ENCODE peak calls at places on chromosome 7, in six cellular contexts. One of them, this sample, is unnamed.

GRCh38 chr7:143362126-143362961 is at the start of gene FAM131B:
- DNase-seq in amniotic stem cell: no peak
- DNase-seq in AG08395: peak
- DNase-seq in right lobe of liver: no peak
- DNase-seq in AG04450: no peak
- DNase-seq in anterior cingulate cortex: no peak
- DNase-seq in this sample: peak

GRCh38 chr7:151408839-151409554 is 841 bp downstream of the WDR86 start:
- DNase-seq in AG08395: no peak
- DNase-seq in AG04450: no peak
- DNase-seq in anterior cingulate cortex: no peak
- DNase-seq in amniotic stem cell: no peak
- DNase-seq in right lobe of liver: no peak
- DNase-seq in this sample: no peak

GRCh38 chr7:113410791-113411190 is 292.4 kb upstream of the SMIM30 start:
- DNase-seq in AG04450: no peak
- DNase-seq in anterior cingulate cortex: no peak
- DNase-seq in AG08395: no peak
- DNase-seq in amniotic stem cell: no peak
- DNase-seq in right lobe of liver: no peak
- DNase-seq in this sample: no peak

GRCh38 chr7:85749715-85750453 is 563.0 kb upstream of the SEMA3D start:
- DNase-seq in amniotic stem cell: no peak
- DNase-seq in AG04450: no peak
- DNase-seq in AG08395: no peak
- DNase-seq in anterior cingulate cortex: no peak
- DNase-seq in right lobe of liver: no peak
- DNase-seq in this sample: peak

GRCh38 chr7:103679156-103680132 is 233.4 kb upstream of the SLC26A5 start:
- DNase-seq in AG04450: no peak
- DNase-seq in right lobe of liver: no peak
- DNase-seq in anterior cingulate cortex: no peak
- DNase-seq in AG08395: no peak
- DNase-seq in amniotic stem cell: no peak
- DNase-seq in this sample: no peak

GRCh38 chr7:80711521-80711920 is 73.1 kb downstream of the CD36 start:
- DNase-seq in AG04450: no peak
- DNase-seq in amniotic stem cell: no peak
- DNase-seq in right lobe of liver: no peak
- DNase-seq in anterior cingulate cortex: no peak
- DNase-seq in AG08395: peak
- DNase-seq in this sample: peak

GRCh38 chr7:108448777-108449576 is 7.3 kb downstream of the NRCAM start:
- DNase-seq in amniotic stem cell: no peak
- DNase-seq in anterior cingulate cortex: no peak
- DNase-seq in right lobe of liver: no peak
- DNase-seq in AG04450: no peak
- DNase-seq in AG08395: no peak
- DNase-seq in this sample: peak

GRCh38 chr7:11776083-11776482 is 55.9 kb downstream of the THSD7A start:
- DNase-seq in AG04450: no peak
- DNase-seq in right lobe of liver: no peak
- DNase-seq in anterior cingulate cortex: no peak
- DNase-seq in amniotic stem cell: no peak
- DNase-seq in AG08395: no peak
- DNase-seq in this sample: peak

GRCh38 chr7:20793686-20794394 is 7.2 kb upstream of the SP8 start:
- DNase-seq in AG08395: no peak
- DNase-seq in amniotic stem cell: no peak
- DNase-seq in AG04450: no peak
- DNase-seq in anterior cingulate cortex: no peak
- DNase-seq in right lobe of liver: no peak
- DNase-seq in this sample: no peak

GRCh38 chr7:272631-273030 is 17.3 kb upstream of the FOXL3 start:
- DNase-seq in amniotic stem cell: no peak
- DNase-seq in right lobe of liver: no peak
- DNase-seq in AG04450: no peak
- DNase-seq in anterior cingulate cortex: no peak
- DNase-seq in AG08395: no peak
- DNase-seq in this sample: no peak

GRCh38 chr7:138892016-138892630 is 89.1 kb downstream of the KIAA1549 start:
- DNase-seq in anterior cingulate cortex: no peak
- DNase-seq in AG04450: no peak
- DNase-seq in amniotic stem cell: no peak
- DNase-seq in AG08395: no peak
- DNase-seq in right lobe of liver: no peak
- DNase-seq in this sample: no peak

GRCh38 chr7:150567168-150567567 is at the start of gene GIMAP4:
- DNase-seq in right lobe of liver: no peak
- DNase-seq in amniotic stem cell: no peak
- DNase-seq in anterior cingulate cortex: no peak
- DNase-seq in AG04450: no peak
- DNase-seq in AG08395: no peak
- DNase-seq in this sample: no peak

GRCh38 chr7:80263821-80264220 is 129.2 kb downstream of the GNAI1 start:
- DNase-seq in AG08395: no peak
- DNase-seq in anterior cingulate cortex: no peak
- DNase-seq in right lobe of liver: no peak
- DNase-seq in AG04450: no peak
- DNase-seq in amniotic stem cell: no peak
- DNase-seq in this sample: no peak

GRCh38 chr7:5679741-5680473 is 101.6 kb downstream of the RNF216 start:
- DNase-seq in AG04450: no peak
- DNase-seq in right lobe of liver: peak
- DNase-seq in amniotic stem cell: no peak
- DNase-seq in AG08395: no peak
- DNase-seq in anterior cingulate cortex: no peak
- DNase-seq in this sample: no peak

GRCh38 chr7:47318395-47319182 is 263.3 kb downstream of the TNS3 start:
- DNase-seq in amniotic stem cell: no peak
- DNase-seq in right lobe of liver: no peak
- DNase-seq in AG08395: no peak
- DNase-seq in anterior cingulate cortex: no peak
- DNase-seq in AG04450: no peak
- DNase-seq in this sample: no peak

GRCh38 chr7:2237109-2237602 is 4.4 kb upstream of the MAD1L1 start:
- DNase-seq in AG08395: no peak
- DNase-seq in AG04450: no peak
- DNase-seq in anterior cingulate cortex: no peak
- DNase-seq in right lobe of liver: no peak
- DNase-seq in amniotic stem cell: no peak
- DNase-seq in this sample: no peak

GRCh38 chr7:100822236-100823139 is 4.8 kb downstream of the EPHB4 start:
- DNase-seq in right lobe of liver: peak
- DNase-seq in AG04450: no peak
- DNase-seq in amniotic stem cell: no peak
- DNase-seq in AG08395: no peak
- DNase-seq in anterior cingulate cortex: no peak
- DNase-seq in this sample: no peak

GRCh38 chr7:5450549-5451327 is 27.1 kb upstream of the TNRC18 start:
- DNase-seq in anterior cingulate cortex: no peak
- DNase-seq in AG08395: peak
- DNase-seq in AG04450: no peak
- DNase-seq in right lobe of liver: peak
- DNase-seq in amniotic stem cell: peak
- DNase-seq in this sample: peak

GRCh38 chr7:136342221-136342620 is 365.1 kb upstream of the MTPN start:
- DNase-seq in AG08395: no peak
- DNase-seq in right lobe of liver: no peak
- DNase-seq in amniotic stem cell: no peak
- DNase-seq in AG04450: no peak
- DNase-seq in anterior cingulate cortex: no peak
- DNase-seq in this sample: no peak

This sample was measured in A673.